ENCODE peak calls at places on chromosomes 16 and 17, in four cellular contexts. R is foreskin fibroblast, F is hepatocyte, C is RWPE2. A is an unnamed sample.

GRCh38 chr16:70512456-70512855 is 10.9 kb downstream of the COG4 start:
- DNase-seq in R (peak), F (no peak), C (no peak), A (no peak)

GRCh38 chr16:1947369-1947670 is 4.3 kb upstream of the MSRB1 start:
- DNase-seq in R (no peak), F (no peak), C (peak), A (no peak)

GRCh38 chr17:8900626-8901585 is 33.4 kb upstream of the PIK3R6 start:
- DNase-seq in R (no peak), F (no peak), C (no peak), A (no peak)

GRCh38 chr17:75740215-75740614 is 19.0 kb downstream of the ITGB4 start:
- DNase-seq in R (no peak), F (no peak), C (peak), A (no peak)

GRCh38 chr17:9677411-9677810 is 32.1 kb downstream of the USP43 start:
- DNase-seq in R (no peak), F (no peak), C (no peak), A (no peak)

GRCh38 chr17:63399316-63399715 is 46.8 kb downstream of the CYB561 start:
- DNase-seq in R (peak), F (no peak), C (no peak), A (no peak)

GRCh38 chr17:17175917-17176316 is 30.2 kb downstream of the PLD6 start:
- DNase-seq in R (no peak), F (no peak), C (no peak), A (no peak)

GRCh38 chr17:81843713-81844326 is 9.0 kb upstream of the PPP1R27 start:
- DNase-seq in R (no peak), F (no peak), C (no peak), A (no peak)

GRCh38 chr16:75080205-75081029 is 36.2 kb downstream of the LDHD start:
- DNase-seq in R (peak), F (no peak), C (no peak), A (no peak)

GRCh38 chr17:219696-220095 is 38.2 kb upstream of the DOC2B start:
- DNase-seq in R (no peak), F (no peak), C (peak), A (no peak)

GRCh38 chr16:17204248-17205043 is 266.3 kb downstream of the XYLT1 start:
- DNase-seq in R (no peak), F (no peak), C (no peak), A (no peak)

GRCh38 chr17:77329741-77330531 is 189.2 kb downstream of the SEC14L1 start:
- DNase-seq in R (no peak), F (no peak), C (no peak), A (no peak)

GRCh38 chr16:30434852-30435251 is 5.0 kb upstream of the DCTPP1 start:
- DNase-seq in R (no peak), F (no peak), C (no peak), A (no peak)

GRCh38 chr16:21265104-21265825 is 12.8 kb downstream of the CRYM start:
- DNase-seq in R (peak), F (no peak), C (no peak), A (no peak)

GRCh38 chr17:67841992-67842391 is 16.7 kb downstream of the BPTF start:
- DNase-seq in R (no peak), F (no peak), C (no peak), A (no peak)

GRCh38 chr17:8556074-8556473 is 74.5 kb downstream of the MYH10 start:
- DNase-seq in R (no peak), F (peak), C (no peak), A (no peak)

GRCh38 chr16:12876778-12877177 is 24.6 kb upstream of the SHISA9 start:
- DNase-seq in R (no peak), F (no peak), C (no peak), A (no peak)

GRCh38 chr17:79011451-79012147 is 2.0 kb upstream of the CANT1 start:
- DNase-seq in R (peak), F (no peak), C (peak), A (no peak)

GRCh38 chr17:5297245-5297644 is 15.2 kb downstream of the RABEP1 start:
- DNase-seq in R (no peak), F (no peak), C (no peak), A (no peak)

GRCh38 chr17:4721203-4722135 is 9.8 kb upstream of the MED11 start:
- DNase-seq in R (peak), F (peak), C (no peak), A (no peak)

GRCh38 chr17:60277258-60277657 is 114.7 kb downstream of the USP32 start:
- DNase-seq in R (no peak), F (no peak), C (no peak), A (no peak)

GRCh38 chr16:84175351-84176081 is 11.3 kb downstream of the TAF1C start:
- DNase-seq in R (peak), F (peak), C (no peak), A (peak)

GRCh38 chr17:83180996-83181481 is 101.6 kb downstream of the METRNL start:
- DNase-seq in R (no peak), F (peak), C (peak), A (peak)

GRCh38 chr16:28990375-28991040 is 5.7 kb downstream of the LAT start:
- DNase-seq in R (no peak), F (no peak), C (no peak), A (no peak)

GRCh38 chr16:64428463-64428862 is 693.4 kb downstream of the CDH11 start:
- DNase-seq in R (peak), F (no peak), C (no peak), A (no peak)

GRCh38 chr16:86680137-86680536 is 101.8 kb downstream of the FOXL1 start:
- DNase-seq in R (peak), F (no peak), C (no peak), A (no peak)

GRCh38 chr16:7919782-7920181 is 587.1 kb downstream of the RBFOX1 start:
- DNase-seq in R (no peak), F (no peak), C (no peak), A (no peak)

GRCh38 chr16:55494994-55495421 is 13.9 kb upstream of the LPCAT2 start:
- DNase-seq in R (peak), F (peak), C (no peak), A (peak)

GRCh38 chr16:78871241-78871640 is 729.3 kb downstream of the MAF start:
- DNase-seq in R (no peak), F (no peak), C (no peak), A (no peak)

GRCh38 chr17:75295220-75296158 is 6.3 kb upstream of the SLC25A19 start:
- DNase-seq in R (no peak), F (no peak), C (no peak), A (no peak)

GRCh38 chr17:66724581-66725341 is 110.2 kb upstream of the CACNG5 start:
- DNase-seq in R (peak), F (peak), C (no peak), A (no peak)

GRCh38 chr16:28823291-28823718 is 506 bp downstream of the ATXN2L start:
- DNase-seq in R (no peak), F (no peak), C (no peak), A (peak)

GRCh38 chr16:23223368-23223767 is 40.8 kb downstream of the SCNN1G start:
- DNase-seq in R (no peak), F (no peak), C (no peak), A (no peak)

GRCh38 chr17:75652934-75653549 is 13.9 kb downstream of the RECQL5 start:
- DNase-seq in R (peak), F (peak), C (no peak), A (peak)

GRCh38 chr16:65572156-65572555 is 450.3 kb upstream of the CDH11 start:
- DNase-seq in R (peak), F (no peak), C (no peak), A (no peak)
- H3K4me3 ChIP-seq in R (no peak), F (no peak), C (no peak), A (no peak)

GRCh38 chr16:88977845-88978607 is 1.0 kb upstream of the CBFA2T3 start:
- DNase-seq in R (no peak), F (no peak), C (no peak), A (no peak)
- H3K4me3 ChIP-seq in R (no peak), F (no peak), C (no peak), A (no peak)

GRCh38 chr16:3810818-3811217 is 69.7 kb downstream of the CREBBP start:
- DNase-seq in R (no peak), F (no peak), C (no peak), A (no peak)
- H3K4me3 ChIP-seq in R (no peak), F (no peak), C (no peak), A (no peak)

DNA sequence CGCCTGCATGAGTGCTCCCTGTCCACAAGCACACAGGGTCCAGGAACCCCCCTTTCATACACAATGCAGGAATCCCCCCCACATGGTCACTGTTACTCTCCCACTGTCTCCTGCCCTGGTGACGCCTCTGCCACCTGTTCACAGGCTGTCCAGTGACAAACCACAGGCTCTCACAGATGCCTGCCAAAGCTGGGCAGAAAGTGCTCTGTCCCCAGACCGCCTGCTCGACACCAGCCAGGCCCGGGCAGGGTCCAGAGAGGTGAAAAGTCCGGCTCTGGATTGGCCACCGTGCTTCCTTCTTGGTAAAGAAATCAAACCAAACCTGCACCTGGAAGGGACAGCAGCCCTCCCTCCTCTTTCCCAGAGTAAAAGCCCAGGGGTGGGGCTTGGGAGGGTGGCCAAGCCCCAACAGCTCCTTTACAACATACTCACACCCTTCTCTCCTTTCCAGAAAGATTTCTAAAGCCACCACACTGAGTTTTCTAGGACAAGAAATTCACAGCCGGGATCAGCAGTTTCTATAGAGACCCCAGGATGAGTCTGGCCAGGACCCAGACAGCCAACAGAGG is 6.2 kb downstream of the PCGF2 start:
- DNase-seq in R (peak), F (peak), C (no peak), A (no peak)
- H3K4me3 ChIP-seq in R (no peak), F (no peak), C (no peak), A (peak)

GRCh38 chr16:441447-441846 is 16.0 kb downstream of the RAB11FIP3 start:
- DNase-seq in R (no peak), F (no peak), C (no peak), A (no peak)
- H3K4me3 ChIP-seq in R (no peak), F (no peak), C (no peak), A (no peak)

GRCh38 chr17:2707721-2708584 is 3.6 kb downstream of the CLUH start:
- DNase-seq in R (peak), F (peak), C (no peak), A (peak)
- H3K4me3 ChIP-seq in R (no peak), F (no peak), C (no peak), A (no peak)

GRCh38 chr16:56744996-56745640 is 15.2 kb downstream of the NUP93 start:
- DNase-seq in R (no peak), F (peak), C (no peak), A (no peak)

GRCh38 chr16:56741399-56741798 is 11.5 kb downstream of the NUP93 start:
- DNase-seq in R (no peak), F (no peak), C (no peak), A (no peak)

GRCh38 chr16:56743840-56744239 is 13.9 kb downstream of the NUP93 start:
- DNase-seq in R (peak), F (no peak), C (no peak), A (peak)

GRCh38 chr16:56737539-56737938 is 7.6 kb downstream of the NUP93 start:
- DNase-seq in R (no peak), F (no peak), C (no peak), A (no peak)

DNA sequence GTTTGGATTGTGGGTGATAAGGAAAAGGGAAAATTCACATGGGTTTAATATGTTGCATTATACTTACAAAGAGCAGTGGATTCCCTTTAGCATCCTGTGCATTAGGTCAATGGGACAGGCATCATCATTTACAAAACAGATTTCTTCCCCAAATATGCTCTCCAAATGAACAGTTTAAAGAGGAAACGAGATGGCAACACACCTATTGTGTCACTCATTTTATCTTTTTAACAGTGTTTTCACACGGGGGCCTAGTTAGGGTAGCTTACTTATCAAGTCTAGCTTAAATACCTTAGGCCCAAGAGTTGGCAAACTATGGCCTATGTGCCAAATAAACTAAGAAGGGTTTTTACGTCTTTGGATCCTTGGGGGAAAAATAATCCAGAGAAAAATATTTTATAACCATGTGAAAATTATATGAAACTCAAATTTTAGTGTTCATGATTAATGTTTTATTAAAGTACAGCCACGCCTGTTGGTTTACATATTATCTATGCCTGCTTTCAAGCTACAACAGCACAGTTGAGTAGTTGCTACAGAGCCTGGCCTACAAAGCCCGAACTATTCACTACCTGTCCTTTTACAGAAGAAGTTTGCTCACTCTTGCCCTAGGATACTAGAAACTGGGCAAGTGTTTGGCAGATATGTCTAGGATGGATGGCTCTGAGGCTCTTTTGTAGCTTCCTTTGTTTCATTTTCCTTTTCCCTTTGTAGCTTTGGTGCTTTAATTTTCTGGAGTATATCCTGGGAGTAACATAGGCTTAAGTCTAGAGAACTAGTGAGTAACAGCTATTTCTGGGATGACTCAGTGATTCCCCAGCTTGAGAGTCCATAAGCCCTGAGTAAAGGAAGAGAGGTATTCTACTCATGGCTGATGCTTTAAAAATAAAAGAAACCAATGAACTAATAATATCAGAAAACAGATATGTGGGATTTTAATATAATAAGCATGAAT is 12.4 kb downstream of the NUP93 start:
- DNase-seq in R (peak), F (no peak), C (no peak), A (no peak)
- H3K4me3 ChIP-seq in R (no peak), F (no peak), C (no peak), A (no peak)

GRCh38 chr17:27293359-27293897 is 486 bp upstream of the WSB1 start:
- DNase-seq in R (no peak), F (no peak), C (no peak), A (no peak)
- H3K4me3 ChIP-seq in R (peak), F (no peak), C (peak), A (no peak)

DNA sequence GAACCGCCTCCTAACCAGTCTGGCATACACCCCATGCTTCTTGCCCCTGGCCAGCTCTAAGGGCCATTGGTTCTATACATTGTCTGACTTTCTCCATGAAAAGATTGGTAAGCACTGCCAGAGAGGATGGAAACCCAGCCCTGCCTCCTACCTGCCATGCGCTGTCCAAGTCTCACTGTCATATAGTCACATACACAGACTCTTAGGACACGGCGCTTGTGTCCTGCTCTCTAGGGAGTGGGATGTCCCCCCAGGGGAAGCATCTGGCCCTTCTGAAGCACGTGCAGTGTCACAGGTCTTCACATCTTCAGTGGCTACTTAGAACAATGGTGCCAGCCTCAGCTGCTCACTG is 38.7 kb downstream of the MYO18A start:
- DNase-seq in R (no peak), F (no peak), C (no peak), A (peak)
- H3K4me3 ChIP-seq in R (no peak), F (no peak), C (no peak), A (no peak)